ENCODE peak calls at places on chromosomes 3 and 15, in five cellular contexts. J, H, E, F and Q are unnamed samples. For H3K4me1, the result is how much of the 10 kb centered on the place peaks cover.

GRCh38 chr3:172302176-172302575 is 146.1 kb downstream of the GHSR start:
- DNase-seq in J (no peak), F (no peak), E (no peak), H (no peak), Q (no peak)

GRCh38 chr15:39887832-39888231 is 32.2 kb downstream of the GPR176 start:
- DNase-seq in E (peak), F (no peak), J (no peak), H (no peak), Q (peak)

GRCh38 chr15:74443100-74443909 is 9.5 kb upstream of the SEMA7A start:
- DNase-seq in H (no peak), F (no peak), J (no peak), E (no peak), Q (no peak)

GRCh38 chr3:166190360-166190759 is 353.1 kb upstream of the BCHE start:
- DNase-seq in H (no peak), F (no peak), J (no peak), E (no peak), Q (no peak)

GRCh38 chr15:65077981-65078352 is 1.4 kb downstream of the KBTBD13 start:
- DNase-seq in E (peak), F (peak), J (peak), H (peak), Q (no peak)

GRCh38 chr15:91553455-91553854 is 300.1 kb upstream of the SLCO3A1 start:
- DNase-seq in F (no peak), H (no peak), E (no peak), J (no peak), Q (no peak)

GRCh38 chr3:154095832-154096421 is 25.3 kb upstream of the ARHGEF26 start:
- DNase-seq in H (no peak), J (no peak), E (no peak), F (no peak), Q (no peak)

GRCh38 chr3:56818156-56818985 is 16.6 kb upstream of the ARHGEF3 start:
- DNase-seq in H (no peak), F (no peak), E (no peak), J (no peak), Q (no peak)

GRCh38 chr3:69410301-69410700 is 24.4 kb upstream of the FRMD4B start:
- DNase-seq in F (peak), H (peak), E (peak), J (peak), Q (peak)

GRCh38 chr3:159128628-159129027 is 326.8 kb downstream of the MFSD1 start:
- DNase-seq in F (no peak), H (no peak), E (no peak), J (no peak), Q (no peak)

GRCh38 chr3:170808041-170808440 is 62.0 kb downstream of the RPL22L1 start:
- DNase-seq in J (no peak), H (no peak), E (no peak), F (no peak), Q (no peak)

GRCh38 chr15:81480645-81481053 is 106.6 kb upstream of the TMC3 start:
- DNase-seq in E (peak), J (no peak), H (no peak), F (peak), Q (peak)

GRCh38 chr15:98025237-98025636 is 64.7 kb downstream of the ARRDC4 start:
- DNase-seq in F (no peak), J (no peak), E (no peak), H (no peak), Q (no peak)

GRCh38 chr15:40053234-40054055 is 14.5 kb upstream of the SRP14 start:
- DNase-seq in J (no peak), E (no peak), H (no peak), F (no peak), Q (no peak)

GRCh38 chr15:75200765-75201608 is 695 bp upstream of the C15orf39 start:
- DNase-seq in H (no peak), F (peak), J (peak), E (peak), Q (peak)

GRCh38 chr3:46538803-46539442 is 27.2 kb downstream of the LRRC2 start:
- DNase-seq in F (peak), J (peak), E (peak), H (peak), Q (no peak)

GRCh38 chr3:109195812-109196211 is 59.3 kb downstream of the C3orf85 start:
- DNase-seq in F (no peak), H (no peak), E (no peak), J (no peak), Q (no peak)

GRCh38 chr3:38404286-38404685 is 49.4 kb upstream of the ACVR2B start:
- DNase-seq in H (peak), F (peak), J (no peak), E (peak), Q (no peak)

DNA sequence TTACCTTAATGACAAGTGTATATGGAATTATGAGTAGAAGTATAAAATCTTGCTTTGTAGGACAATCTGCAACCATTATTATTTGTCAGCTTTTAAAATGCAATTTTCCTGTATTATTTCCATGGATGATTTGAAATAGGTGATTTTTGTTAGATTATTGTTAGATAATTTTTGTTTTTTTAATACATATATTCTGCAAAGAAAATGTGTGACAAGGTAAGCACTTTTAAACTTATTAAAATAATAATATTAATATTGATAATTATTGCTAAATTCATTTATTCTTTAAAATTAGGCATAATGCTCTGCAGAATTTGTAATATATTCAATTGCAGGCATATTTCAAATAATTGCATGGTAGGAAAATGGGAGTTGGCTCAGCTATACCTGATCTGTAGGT is 329.5 kb downstream of the CADM2 start:
- DNase-seq in E (no peak), F (no peak), H (no peak), J (no peak), Q (no peak)
- H3K4me1 ChIP-seq in E (under half), F (under half), H (under half), J (under half), Q (under half)

DNA sequence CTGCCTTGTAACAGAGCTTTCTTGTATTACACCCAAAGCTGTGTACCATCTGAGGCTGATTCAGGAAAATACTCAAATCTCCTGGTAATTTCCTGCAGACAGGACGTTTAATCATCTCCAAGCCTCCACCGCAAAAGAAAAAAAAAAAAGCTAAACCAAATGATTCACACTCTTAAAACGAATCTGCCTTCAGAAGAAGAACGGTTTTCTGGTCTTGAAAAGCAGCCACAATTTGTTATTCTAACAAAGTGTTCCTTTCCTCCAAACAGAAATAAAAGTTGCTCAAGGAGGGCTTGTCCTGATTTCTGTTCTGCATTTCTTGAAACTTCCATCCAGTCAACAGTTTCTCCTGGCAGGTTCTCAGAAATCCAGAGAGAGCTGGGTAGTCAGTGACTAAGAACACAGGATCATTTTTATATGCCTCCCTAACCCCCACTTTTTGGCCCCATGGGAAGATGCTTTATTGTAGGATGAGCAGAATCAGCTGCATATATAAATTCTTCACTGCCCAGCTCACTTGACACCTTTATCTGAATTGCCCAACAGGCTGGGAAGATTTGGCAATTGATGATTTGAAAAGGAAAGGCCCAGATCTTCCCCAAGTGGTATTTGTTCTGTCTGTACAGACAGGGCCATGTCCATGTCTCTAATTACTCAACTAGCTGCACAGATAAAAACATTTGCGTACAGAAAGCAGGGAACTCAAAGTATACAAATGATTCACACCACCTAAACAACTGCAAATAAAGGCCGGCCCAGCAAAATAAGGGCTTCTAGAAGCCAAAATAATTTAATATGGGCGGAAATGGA is 41.0 kb upstream of the PRICKLE2 start:
- DNase-seq in J (no peak), F (peak), H (no peak), E (peak), Q (peak)
- H3K4me3 ChIP-seq in J (peak), F (peak), H (peak), E (no peak), Q (no peak)

GRCh38 chr15:77107531-77108355 is 36.8 kb upstream of the TSPAN3 start:
- DNase-seq in J (no peak), H (peak), F (peak), E (peak), Q (peak)

GRCh38 chr15:77112819-77113569 is 42.1 kb upstream of the TSPAN3 start:
- DNase-seq in F (no peak), J (no peak), H (no peak), E (no peak), Q (no peak)

GRCh38 chr15:77104155-77104554 is 33.2 kb upstream of the TSPAN3 start:
- DNase-seq in E (no peak), F (peak), J (no peak), H (peak), Q (no peak)

GRCh38 chr15:77111813-77112212 is 40.9 kb upstream of the TSPAN3 start:
- DNase-seq in J (no peak), F (no peak), H (no peak), E (no peak), Q (no peak)

GRCh38 chr15:77107068-77107467 is 36.2 kb upstream of the TSPAN3 start:
- DNase-seq in H (peak), E (no peak), F (peak), J (peak), Q (no peak)
- H3K27ac ChIP-seq in H (peak), E (no peak), F (peak), J (peak), Q (no peak)

GRCh38 chr3:120741837-120742197 is 499 bp downstream of the RABL3 start:
- DNase-seq in H (no peak), E (no peak), F (no peak), J (no peak), Q (peak)
- H3K4me1 ChIP-seq in H (under half), E (under half), F (under half), J (under half), Q (under half)

GRCh38 chr15:79090487-79091203 is at the start of gene RASGRF1:
- DNase-seq in E (peak), F (no peak), J (no peak), H (no peak), Q (no peak)
- H3K4me3 ChIP-seq in E (no peak), F (no peak), J (peak), H (peak), Q (peak)

GRCh38 chr3:58394339-58394738 is 39.3 kb downstream of the PDHB start:
- DNase-seq in F (no peak), E (no peak), J (no peak), H (no peak), Q (no peak)
- H3K27ac ChIP-seq in F (peak), E (no peak), J (no peak), H (no peak), Q (no peak)

DNA sequence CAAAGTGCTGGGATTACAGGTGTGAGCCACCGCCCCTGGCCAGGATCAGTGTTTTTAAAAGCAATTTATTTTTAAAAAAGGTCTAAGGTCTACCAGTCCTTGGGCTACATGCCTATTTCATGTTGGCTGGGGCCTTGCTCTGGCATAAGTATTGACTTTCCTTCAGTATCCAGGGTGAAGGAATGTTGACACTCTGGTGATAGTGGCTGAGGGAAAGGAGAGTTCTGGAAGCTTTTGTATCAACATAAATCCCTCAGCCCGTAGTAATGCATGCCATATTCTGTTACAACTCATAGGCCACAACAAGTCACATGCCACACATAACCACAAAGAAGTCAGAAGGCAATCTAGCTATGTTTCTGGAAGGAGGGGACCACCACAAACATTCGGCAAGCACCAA is 273.9 kb downstream of the ROBO2 start:
- DNase-seq in E (no peak), F (no peak), J (no peak), H (no peak), Q (no peak)
- H3K4me1 ChIP-seq in E (under half), F (under half), J (under half), H (under half), Q (under half)